ENCODE peak calls at places on chromosomes 4 and X, in four cellular contexts. C, L, N and B are unnamed samples.

GRCh38 chrX:151386838-151387459 is 10.1 kb upstream of the VMA21 start:
- DNase-seq in C (no peak), L (peak; percentile 25), N (no peak), B (no peak)

GRCh38 chrX:97328853-97329252 is 445.1 kb downstream of the RPA4 start:
- DNase-seq in L (no peak), C (no peak), N (no peak), B (peak; percentile 32)

GRCh38 chrX:24846551-24847170 is 152.9 kb downstream of the POLA1 start:
- DNase-seq in L (no peak), C (peak; percentile 56), N (no peak), B (peak; percentile 1)

GRCh38 chr4:110119880-110120279 is 78.5 kb downstream of the ELOVL6 start:
- DNase-seq in N (no peak), C (no peak), L (no peak), B (peak; percentile 55)

GRCh38 chr4:61628727-61629126 is 428.6 kb downstream of the ADGRL3 start:
- DNase-seq in N (no peak), C (no peak), L (peak; percentile 24), B (no peak)

GRCh38 chr4:95537181-95537580 is 11.6 kb downstream of the UNC5C start:
- DNase-seq in N (no peak), L (no peak), C (no peak), B (no peak)

GRCh38 chrX:150255441-150256296 is 107.4 kb upstream of the MAMLD1 start:
- DNase-seq in C (no peak), L (no peak), N (no peak), B (no peak)

GRCh38 chrX:110983024-110983423 is 113.0 kb upstream of the PAK3 start:
- DNase-seq in C (no peak), N (no peak), L (no peak), B (no peak)

GRCh38 chr4:7904942-7905341 is 34.7 kb downstream of the AFAP1 start:
- DNase-seq in N (peak; percentile 78), L (peak; percentile 68), C (no peak), B (peak; percentile 84)

GRCh38 chr4:138941037-138941436 is 74.5 kb upstream of the NOCT start:
- DNase-seq in N (no peak), L (no peak), C (no peak), B (no peak)

GRCh38 chr4:138935135-138935795 is 80.3 kb upstream of the NOCT start:
- DNase-seq in C (no peak), N (no peak), L (no peak), B (no peak)

GRCh38 chr4:138939960-138940359 is 75.6 kb upstream of the NOCT start:
- DNase-seq in L (peak; percentile 23), N (no peak), C (no peak), B (no peak)

GRCh38 chr4:138943893-138944292 is 71.7 kb upstream of the NOCT start:
- DNase-seq in N (no peak), L (no peak), C (no peak), B (no peak)

GRCh38 chr4:138938371-138938699 is 77.2 kb upstream of the NOCT start:
- DNase-seq in L (peak; percentile 52), C (no peak), N (no peak), B (peak; percentile 43)
- TF ChIP-seq CTCF in L (peak; percentile 68), C (no peak), N (peak; percentile 41), B (peak; percentile 75)

GRCh38 chr4:165355900-165356300 is 22.9 kb upstream of the CPE start:
- DNase-seq in L (peak; percentile 69), N (peak; percentile 35), C (no peak), B (peak; percentile 33)
- TF ChIP-seq CTCF in L (peak; percentile 70), N (peak; percentile 75), C (no peak), B (peak; percentile 70)

GRCh38 chr4:32775049-32775448 is 2054.9 kb downstream of the PCDH7 start:
- DNase-seq in N (peak; percentile 23), L (peak; percentile 42), C (no peak), B (no peak)
- TF ChIP-seq CTCF in N (peak; percentile 52), L (peak; percentile 52), C (no peak), B (no peak)

GRCh38 chrX:71546879-71547278 is 14.0 kb downstream of the OGT start:
- DNase-seq in C (no peak), N (no peak), L (no peak), B (no peak)

GRCh38 chrX:71542825-71543224 is 9.9 kb downstream of the OGT start:
- DNase-seq in N (no peak), L (no peak), C (no peak), B (no peak)

GRCh38 chrX:71547339-71547738 is 14.4 kb downstream of the OGT start:
- DNase-seq in N (no peak), C (no peak), L (no peak), B (no peak)

GRCh38 chrX:71543316-71543715 is 10.4 kb downstream of the OGT start:
- DNase-seq in N (peak; percentile 28), L (peak; percentile 25), C (no peak), B (peak; percentile 93)

GRCh38 chrX:71545364-71545763 is 12.5 kb downstream of the OGT start:
- DNase-seq in L (no peak), C (no peak), N (no peak), B (no peak)
- TF ChIP-seq CTCF in L (no peak), C (no peak), N (no peak), B (no peak)

DNA sequence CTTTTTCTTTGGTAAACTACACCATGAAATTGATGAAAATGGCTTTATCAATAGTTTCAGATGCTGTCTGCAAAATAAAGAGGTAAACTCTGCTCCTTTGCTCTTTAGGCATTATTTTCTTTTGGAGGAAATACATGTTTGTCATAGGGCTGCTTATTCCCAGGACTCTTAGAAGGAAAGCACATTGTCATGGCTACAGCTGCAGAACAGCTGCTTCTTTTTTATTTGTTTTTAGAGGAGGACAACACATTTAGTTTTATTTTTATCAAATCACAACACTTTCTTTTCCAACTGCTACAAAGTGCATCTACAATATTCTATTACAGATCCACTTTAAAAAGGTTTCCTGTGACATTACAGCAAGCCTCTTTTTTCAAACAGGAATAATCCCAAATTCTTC is 12.7 kb upstream of the HPF1 start:
- DNase-seq in N (no peak), C (no peak), L (no peak), B (no peak)
- TF ChIP-seq CTCF in N (no peak), C (no peak), L (no peak), B (no peak)

GRCh38 chr4:119314356-119314755 is 7.6 kb downstream of the FABP2 start:
- DNase-seq in C (no peak), L (peak; percentile 64), N (no peak), B (peak; percentile 54)
- TF ChIP-seq CTCF in C (no peak), L (peak; percentile 73), N (peak; percentile 67), B (peak; percentile 73)

GRCh38 chr4:167989815-167990214 is 102.5 kb upstream of the ANXA10 start:
- DNase-seq in N (no peak), L (no peak), C (no peak), B (no peak)
- TF ChIP-seq CTCF in N (no peak), L (no peak), C (no peak), B (peak; percentile 48)